ENCODE peak calls at places on chromosomes 2 and 18, in five cellular contexts. One of them, this sample, is unnamed.
A peak's percentile ranks its signal among the peaks of the same experiment; 100 is the strongest.

GRCh38 chr18:69968073-69968472 is 20.4 kb upstream of the CD226 start:
- DNase-seq in A549: no peak
- DNase-seq in GM12878: no peak
- DNase-seq in K562: no peak
- DNase-seq in SK-N-SH: peak; percentile 28
- DNase-seq in this sample: no peak

GRCh38 chr2:219244789-219245147 is 476 bp downstream of the GLB1L start:
- DNase-seq in A549: no peak
- DNase-seq in GM12878: no peak
- DNase-seq in K562: no peak
- DNase-seq in SK-N-SH: no peak
- DNase-seq in this sample: no peak

GRCh38 chr2:224347181-224348051 is 54.5 kb downstream of the FAM124B start:
- DNase-seq in A549: no peak
- DNase-seq in GM12878: no peak
- DNase-seq in K562: no peak
- DNase-seq in SK-N-SH: no peak
- DNase-seq in this sample: no peak

GRCh38 chr2:27203741-27204140 is 8.1 kb upstream of the ATRAID start:
- DNase-seq in A549: no peak
- DNase-seq in GM12878: no peak
- DNase-seq in K562: no peak
- DNase-seq in SK-N-SH: no peak
- DNase-seq in this sample: no peak

GRCh38 chr2:26710174-26710573 is 17.7 kb downstream of the KCNK3 start:
- DNase-seq in A549: no peak
- DNase-seq in GM12878: no peak
- DNase-seq in K562: no peak
- DNase-seq in SK-N-SH: no peak
- DNase-seq in this sample: no peak

GRCh38 chr2:1557467-1557820 is 144.2 kb downstream of the TPO start:
- DNase-seq in A549: no peak
- DNase-seq in GM12878: no peak
- DNase-seq in K562: no peak
- DNase-seq in SK-N-SH: no peak
- DNase-seq in this sample: no peak

GRCh38 chr2:43448011-43448821 is 147.6 kb downstream of the THADA start:
- DNase-seq in A549: no peak
- DNase-seq in GM12878: no peak
- DNase-seq in K562: no peak
- DNase-seq in SK-N-SH: no peak
- DNase-seq in this sample: no peak

GRCh38 chr2:180033993-180034894 is 27.1 kb upstream of the CWC22 start:
- DNase-seq in A549: no peak
- DNase-seq in GM12878: no peak
- DNase-seq in K562: peak; percentile 73
- DNase-seq in SK-N-SH: no peak
- DNase-seq in this sample: peak; percentile 58

GRCh38 chr2:136118819-136119716 is 1.1 kb upstream of the CXCR4 start:
- DNase-seq in A549: no peak
- DNase-seq in GM12878: no peak
- DNase-seq in K562: peak; percentile 8
- DNase-seq in SK-N-SH: peak; percentile 85
- DNase-seq in this sample: no peak

GRCh38 chr2:181058378-181059269 is 78.2 kb downstream of the UBE2E3 start:
- DNase-seq in A549: peak; percentile 49
- DNase-seq in GM12878: peak; percentile 12
- DNase-seq in K562: peak; percentile 55
- DNase-seq in SK-N-SH: peak; percentile 3
- DNase-seq in this sample: peak; percentile 29

GRCh38 chr2:183995632-183996031 is 602.7 kb upstream of the ZNF804A start:
- DNase-seq in A549: peak; percentile 50
- DNase-seq in GM12878: no peak
- DNase-seq in K562: no peak
- DNase-seq in SK-N-SH: no peak
- DNase-seq in this sample: no peak

GRCh38 chr2:196263181-196263747 is 91.9 kb upstream of the STK17B start:
- DNase-seq in A549: no peak
- DNase-seq in GM12878: peak; percentile 88
- DNase-seq in K562: peak; percentile 48
- DNase-seq in SK-N-SH: no peak
- DNase-seq in this sample: peak; percentile 64

GRCh38 chr2:86825728-86826386 is 35.1 kb upstream of the CD8A start:
- DNase-seq in A549: no peak
- DNase-seq in GM12878: no peak
- DNase-seq in K562: no peak
- DNase-seq in SK-N-SH: no peak
- DNase-seq in this sample: no peak

GRCh38 chr2:12950957-12951656 is 234.4 kb downstream of the TRIB2 start:
- DNase-seq in A549: no peak
- DNase-seq in GM12878: no peak
- DNase-seq in K562: no peak
- DNase-seq in SK-N-SH: no peak
- DNase-seq in this sample: peak; percentile 58

GRCh38 chr2:5978352-5978751 is 286.2 kb downstream of the SOX11 start:
- DNase-seq in A549: no peak
- DNase-seq in GM12878: no peak
- DNase-seq in K562: no peak
- DNase-seq in SK-N-SH: no peak
- DNase-seq in this sample: no peak

GRCh38 chr2:32942728-32943485 is 3.8 kb upstream of the LTBP1 start:
- DNase-seq in A549: no peak
- DNase-seq in GM12878: no peak
- DNase-seq in K562: no peak
- DNase-seq in SK-N-SH: no peak
- DNase-seq in this sample: no peak

GRCh38 chr2:118833716-118834439 is 13.6 kb downstream of the EN1 start:
- DNase-seq in A549: no peak
- DNase-seq in GM12878: no peak
- DNase-seq in K562: no peak
- DNase-seq in SK-N-SH: no peak
- DNase-seq in this sample: no peak

GRCh38 chr2:165582409-165582808 is 112.9 kb downstream of the CSRNP3 start:
- DNase-seq in A549: no peak
- DNase-seq in GM12878: no peak
- DNase-seq in K562: no peak
- DNase-seq in SK-N-SH: no peak
- DNase-seq in this sample: no peak

GRCh38 chr2:230714122-230714453 is 1.4 kb downstream of the CAB39 start:
- DNase-seq in A549: peak; percentile 24
- DNase-seq in GM12878: no peak
- DNase-seq in K562: peak; percentile 46
- DNase-seq in SK-N-SH: no peak
- DNase-seq in this sample: peak; percentile 84

GRCh38 chr2:224971214-224971613 is 71.1 kb downstream of the DOCK10 start:
- DNase-seq in A549: no peak
- DNase-seq in GM12878: no peak
- DNase-seq in K562: no peak
- DNase-seq in SK-N-SH: no peak
- DNase-seq in this sample: no peak

GRCh38 chr2:101828267-101829017 is 130.9 kb downstream of the MAP4K4 start:
- DNase-seq in A549: no peak
- DNase-seq in GM12878: no peak
- DNase-seq in K562: no peak
- DNase-seq in SK-N-SH: no peak
- DNase-seq in this sample: no peak

GRCh38 chr2:69773201-69773600 is 31.3 kb downstream of the ANXA4 start:
- DNase-seq in A549: no peak
- DNase-seq in GM12878: no peak
- DNase-seq in K562: no peak
- DNase-seq in SK-N-SH: no peak
- DNase-seq in this sample: peak; percentile 59

GRCh38 chr18:74935411-74935810 is 273.5 kb downstream of the PTGR3 start:
- DNase-seq in A549: no peak
- DNase-seq in GM12878: no peak
- DNase-seq in K562: no peak
- DNase-seq in SK-N-SH: no peak
- DNase-seq in this sample: no peak
- TF ChIP-seq RCOR1 in A549: no peak
- TF ChIP-seq RCOR1 in GM12878: no peak
- TF ChIP-seq RCOR1 in K562: no peak
- TF ChIP-seq RCOR1 in SK-N-SH: no peak
- TF ChIP-seq RCOR1 in this sample: no peak

GRCh38 chr2:156800065-156800556 is 363.9 kb downstream of the GPD2 start:
- DNase-seq in A549: no peak
- DNase-seq in GM12878: no peak
- DNase-seq in K562: no peak
- DNase-seq in SK-N-SH: no peak
- DNase-seq in this sample: no peak
- TF ChIP-seq RCOR1 in A549: no peak
- TF ChIP-seq RCOR1 in GM12878: no peak
- TF ChIP-seq RCOR1 in K562: no peak
- TF ChIP-seq RCOR1 in SK-N-SH: no peak
- TF ChIP-seq RCOR1 in this sample: no peak

DNA sequence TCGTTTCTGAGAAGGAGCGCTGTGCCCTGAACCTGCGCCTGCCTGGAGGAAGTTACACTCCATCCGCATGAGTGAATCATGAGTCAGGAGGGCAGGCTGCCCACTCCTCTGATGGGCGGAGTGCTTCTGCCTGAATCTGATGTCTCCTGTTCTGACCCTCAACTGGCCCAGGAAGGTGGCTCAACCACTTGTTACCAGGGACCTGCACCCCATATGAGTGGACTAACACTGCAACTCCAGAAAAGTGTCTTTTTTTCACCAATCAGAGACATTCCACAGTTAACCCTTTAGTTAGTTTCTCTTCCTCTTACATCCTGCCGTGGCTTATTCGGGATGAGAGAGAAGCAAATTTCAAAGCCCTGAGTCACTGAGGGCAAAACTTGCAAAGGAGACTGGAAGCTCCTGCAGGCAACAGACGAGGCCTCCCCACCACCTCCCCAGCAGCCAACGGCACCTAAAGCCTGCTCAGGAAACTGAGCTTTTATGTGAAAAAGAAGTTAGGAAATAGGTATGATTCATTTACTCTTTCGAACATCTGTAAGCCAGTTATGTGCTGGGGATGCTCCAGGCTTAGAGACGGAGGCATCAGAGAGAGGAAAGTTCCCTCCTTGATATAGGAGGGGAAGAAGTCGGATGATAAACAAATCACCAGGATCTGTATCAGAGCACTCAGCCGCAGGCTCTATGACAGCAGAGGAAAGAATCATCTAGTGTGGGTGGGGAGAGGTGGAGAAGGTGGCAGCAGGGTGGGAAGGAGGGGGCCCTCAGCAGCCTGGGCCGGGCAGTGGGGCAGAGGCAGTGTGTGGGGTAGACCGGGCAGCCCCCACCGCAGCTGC is 31.0 kb downstream of the MBP start:
- DNase-seq in A549: peak; percentile 90
- DNase-seq in GM12878: peak; percentile 61
- DNase-seq in K562: no peak
- DNase-seq in SK-N-SH: peak; percentile 55
- DNase-seq in this sample: peak; percentile 97
- TF ChIP-seq RCOR1 in A549: no peak
- TF ChIP-seq RCOR1 in GM12878: no peak
- TF ChIP-seq RCOR1 in K562: no peak
- TF ChIP-seq RCOR1 in SK-N-SH: no peak
- TF ChIP-seq RCOR1 in this sample: peak; percentile 81

DNA sequence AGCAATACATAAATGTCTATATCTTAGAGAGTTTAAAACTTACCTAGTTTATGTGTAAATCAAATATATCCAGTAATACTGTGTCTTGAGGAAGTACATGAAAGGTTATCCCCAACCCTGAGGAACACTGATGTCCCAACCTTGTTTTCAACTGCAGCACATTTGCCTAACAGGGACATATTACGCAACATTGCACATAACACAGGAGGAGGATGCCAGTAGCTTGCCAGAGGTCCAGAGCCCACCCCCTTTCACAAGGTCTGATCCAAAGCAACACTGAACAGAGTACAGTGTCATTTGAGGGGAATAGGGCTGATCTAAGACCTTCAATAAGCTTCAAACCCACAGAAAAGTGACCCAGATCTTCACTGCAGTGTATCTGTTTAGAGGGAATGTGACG is 678.5 kb downstream of the ARHGAP15 start:
- DNase-seq in A549: no peak
- DNase-seq in GM12878: no peak
- DNase-seq in K562: no peak
- DNase-seq in SK-N-SH: no peak
- DNase-seq in this sample: no peak
- TF ChIP-seq RCOR1 in A549: no peak
- TF ChIP-seq RCOR1 in GM12878: no peak
- TF ChIP-seq RCOR1 in K562: no peak
- TF ChIP-seq RCOR1 in SK-N-SH: no peak
- TF ChIP-seq RCOR1 in this sample: no peak

DNA sequence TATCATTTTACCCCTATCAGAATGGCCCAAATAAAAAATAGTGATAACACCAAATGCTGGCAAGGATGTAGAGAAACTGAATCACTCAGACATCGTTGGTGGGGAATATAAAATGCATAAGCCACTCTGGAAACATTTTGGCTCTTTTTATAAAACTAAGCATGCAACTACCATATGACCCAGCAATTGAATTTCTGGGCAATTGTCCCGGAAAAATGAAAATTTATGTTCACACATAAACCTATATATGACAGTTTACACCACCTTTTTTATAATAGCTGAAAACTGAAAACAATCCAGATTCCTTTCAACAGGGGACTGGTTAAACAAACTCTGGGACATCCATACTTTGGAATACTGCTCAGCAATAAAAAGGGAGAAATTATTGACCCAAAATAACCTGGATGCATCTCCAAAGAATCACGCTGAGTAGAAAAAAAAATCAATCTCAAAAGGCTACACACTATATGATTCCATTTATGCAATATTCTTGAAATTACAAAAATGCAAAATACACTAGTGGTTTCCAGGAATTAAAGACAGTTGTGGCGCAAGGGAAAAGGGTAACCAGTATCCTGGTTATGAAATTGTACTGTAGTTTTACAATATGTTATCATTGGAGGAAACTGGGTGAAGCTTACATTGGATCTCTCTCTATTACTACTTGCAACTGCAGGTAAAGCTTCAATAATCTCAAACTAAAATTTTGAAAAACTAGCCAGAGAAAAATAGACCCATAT is 130.2 kb upstream of the PID1 start:
- DNase-seq in A549: no peak
- DNase-seq in GM12878: no peak
- DNase-seq in K562: no peak
- DNase-seq in SK-N-SH: no peak
- DNase-seq in this sample: no peak
- TF ChIP-seq RCOR1 in A549: no peak
- TF ChIP-seq RCOR1 in GM12878: no peak
- TF ChIP-seq RCOR1 in K562: no peak
- TF ChIP-seq RCOR1 in SK-N-SH: no peak
- TF ChIP-seq RCOR1 in this sample: no peak

This sample was measured in IMR-90.